ENCODE peak calls at places on chromosomes 16 and 17, in eight cellular contexts. O is stomach, F is vagina, G is GM12878, U is SK-N-SH, K is endothelial cell of umbilical vein, C is transverse colon, H is GM23338. W is an unnamed sample.

GRCh38 chr17:7064248-7064647 is 15.8 kb downstream of the CLEC10A start:
- DNase-seq in G (no peak), F (no peak), H (no peak), K (no peak), U (peak; percentile 59), O (no peak), C (no peak), W (peak; percentile 28)

GRCh38 chr17:79573196-79573929 is 37.5 kb downstream of the RBFOX3 start:
- DNase-seq in O (no peak), G (no peak), H (no peak), F (no peak), K (no peak), U (no peak), C (no peak), W (peak; percentile 23)

GRCh38 chr17:27453466-27453865 is 2.8 kb upstream of the KSR1 start:
- DNase-seq in O (no peak), G (no peak), C (no peak), K (no peak), U (no peak), F (no peak), H (no peak), W (no peak)

GRCh38 chr17:19940722-19941464 is 36.7 kb downstream of the AKAP10 start:
- DNase-seq in K (no peak), U (no peak), C (no peak), F (no peak), H (peak; percentile 20), G (no peak), O (no peak), W (no peak)

GRCh38 chr17:49789278-49789578 is 747 bp downstream of the KAT7 start:
- DNase-seq in H (no peak), C (no peak), G (no peak), O (no peak), K (no peak), F (no peak), U (no peak), W (no peak)

GRCh38 chr16:83058376-83058775 is 431.6 kb downstream of the CDH13 start:
- DNase-seq in O (no peak), F (no peak), C (no peak), U (no peak), K (no peak), H (no peak), G (no peak), W (no peak)

GRCh38 chr17:42288985-42289862 is 926 bp downstream of the STAT5A start:
- DNase-seq in G (no peak), C (peak; percentile 68), F (no peak), K (no peak), U (no peak), H (peak; percentile 62), O (peak; percentile 55), W (peak; percentile 91)

GRCh38 chr16:88941933-88942909 is 34.8 kb downstream of the CBFA2T3 start:
- DNase-seq in H (peak; percentile 92), C (peak; percentile 69), F (no peak), U (peak; percentile 95), G (no peak), O (peak; percentile 63), K (no peak), W (peak; percentile 94)

GRCh38 chr17:1561420-1562177 is 993 bp downstream of the PITPNA start:
- DNase-seq in H (peak; percentile 60), K (peak; percentile 24), G (no peak), C (no peak), U (peak; percentile 79), O (no peak), F (no peak), W (peak; percentile 88)

GRCh38 chr16:23668225-23668624 is 10.5 kb upstream of the PLK1 start:
- DNase-seq in H (no peak), U (no peak), F (no peak), O (no peak), G (no peak), C (no peak), K (no peak), W (no peak)

GRCh38 chr16:23668873-23669272 is 9.8 kb upstream of the PLK1 start:
- DNase-seq in G (no peak), H (no peak), U (no peak), O (no peak), K (no peak), C (no peak), F (no peak), W (no peak)

GRCh38 chr16:23673971-23674614 is 4.6 kb upstream of the PLK1 start:
- DNase-seq in C (no peak), U (no peak), O (no peak), K (no peak), F (no peak), H (no peak), G (no peak), W (no peak)

GRCh38 chr16:23666919-23667659 is 11.6 kb upstream of the PLK1 start:
- DNase-seq in C (no peak), F (no peak), O (no peak), H (no peak), K (no peak), U (no peak), G (no peak), W (no peak)

GRCh38 chr16:23670137-23670776 is 8.4 kb upstream of the PLK1 start:
- DNase-seq in G (peak; percentile 77), H (no peak), K (peak; percentile 48), C (no peak), F (no peak), O (no peak), U (no peak), W (no peak)
- TF ChIP-seq POLR2AphosphoS5 in G (no peak), H (no peak), K (no peak), C (no peak), F (no peak), O (peak; percentile 18), U (no peak), W (no peak)

GRCh38 chr16:84616515-84616914 is 1.4 kb downstream of the COTL1 start:
- DNase-seq in C (peak; percentile 56), G (no peak), K (peak; percentile 22), F (no peak), O (no peak), H (no peak), U (no peak), W (peak; percentile 70)

GRCh38 chr16:84613408-84614071 is 4.3 kb downstream of the COTL1 start:
- DNase-seq in C (no peak), G (no peak), F (no peak), O (no peak), U (no peak), K (no peak), H (no peak), W (no peak)

GRCh38 chr16:84614075-84614474 is 3.8 kb downstream of the COTL1 start:
- DNase-seq in F (no peak), O (no peak), H (no peak), C (no peak), K (no peak), U (no peak), G (no peak), W (no peak)

GRCh38 chr16:84617068-84617630 is 729 bp downstream of the COTL1 start:
- DNase-seq in F (no peak), H (no peak), U (peak; percentile 65), G (no peak), O (peak; percentile 45), C (peak; percentile 59), K (no peak), W (peak; percentile 93)

DNA sequence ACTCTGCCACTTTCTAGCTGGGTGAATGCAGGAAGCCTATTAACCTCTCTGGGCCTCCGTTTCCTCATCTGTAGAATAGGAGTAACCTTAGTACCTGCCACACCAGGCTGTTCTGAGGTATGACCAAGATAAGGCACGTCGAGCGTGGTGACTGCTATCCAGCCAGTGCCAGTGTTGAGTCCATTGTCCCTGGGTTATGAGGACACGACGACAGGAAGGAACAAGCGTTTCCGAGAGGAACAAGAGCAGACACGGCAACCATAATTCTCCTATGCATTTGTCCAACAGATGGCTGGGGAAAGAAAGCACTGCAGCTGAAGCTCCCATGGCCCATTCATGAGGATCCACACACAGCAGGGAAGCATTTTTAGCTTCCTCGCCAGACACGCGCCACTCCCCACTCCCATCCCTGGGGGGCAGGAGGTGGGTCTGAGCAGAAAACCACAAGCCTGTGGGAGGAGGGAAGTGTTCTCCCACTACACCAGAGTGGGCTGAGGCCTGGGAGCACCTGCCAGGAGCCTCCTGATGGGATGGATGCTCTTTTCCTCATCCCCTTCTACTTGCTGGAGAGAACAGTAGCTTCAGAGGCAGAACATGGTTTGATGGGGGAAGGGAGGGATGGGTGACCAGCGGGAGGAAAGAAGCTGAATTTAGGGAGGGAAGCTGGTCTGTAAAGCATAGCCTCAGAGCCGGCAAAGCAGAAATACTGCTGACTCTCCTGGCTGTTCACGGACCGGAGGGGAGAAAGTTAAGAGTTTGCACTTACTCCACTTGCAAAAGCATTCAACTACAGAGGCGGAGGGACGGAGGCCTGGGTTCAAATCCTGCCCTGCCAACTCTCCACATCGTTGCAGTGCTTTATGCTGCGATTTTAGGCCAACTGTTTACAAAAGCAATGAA is 2.7 kb downstream of the COTL1 start:
- DNase-seq in C (no peak), K (no peak), O (no peak), U (no peak), G (no peak), F (no peak), H (no peak), W (no peak)
- H3K4me1 ChIP-seq in C (peaks cover 38% of the 10 kb centered on the region), K (peaks cover 30% of the 10 kb centered on the region), O (peaks cover 58% of the 10 kb centered on the region), U (peaks cover 37% of the 10 kb centered on the region), G (peaks cover 43% of the 10 kb centered on the region), F (peaks cover 39% of the 10 kb centered on the region), H (peaks cover 15% of the 10 kb centered on the region), W (peaks cover 47% of the 10 kb centered on the region)

DNA sequence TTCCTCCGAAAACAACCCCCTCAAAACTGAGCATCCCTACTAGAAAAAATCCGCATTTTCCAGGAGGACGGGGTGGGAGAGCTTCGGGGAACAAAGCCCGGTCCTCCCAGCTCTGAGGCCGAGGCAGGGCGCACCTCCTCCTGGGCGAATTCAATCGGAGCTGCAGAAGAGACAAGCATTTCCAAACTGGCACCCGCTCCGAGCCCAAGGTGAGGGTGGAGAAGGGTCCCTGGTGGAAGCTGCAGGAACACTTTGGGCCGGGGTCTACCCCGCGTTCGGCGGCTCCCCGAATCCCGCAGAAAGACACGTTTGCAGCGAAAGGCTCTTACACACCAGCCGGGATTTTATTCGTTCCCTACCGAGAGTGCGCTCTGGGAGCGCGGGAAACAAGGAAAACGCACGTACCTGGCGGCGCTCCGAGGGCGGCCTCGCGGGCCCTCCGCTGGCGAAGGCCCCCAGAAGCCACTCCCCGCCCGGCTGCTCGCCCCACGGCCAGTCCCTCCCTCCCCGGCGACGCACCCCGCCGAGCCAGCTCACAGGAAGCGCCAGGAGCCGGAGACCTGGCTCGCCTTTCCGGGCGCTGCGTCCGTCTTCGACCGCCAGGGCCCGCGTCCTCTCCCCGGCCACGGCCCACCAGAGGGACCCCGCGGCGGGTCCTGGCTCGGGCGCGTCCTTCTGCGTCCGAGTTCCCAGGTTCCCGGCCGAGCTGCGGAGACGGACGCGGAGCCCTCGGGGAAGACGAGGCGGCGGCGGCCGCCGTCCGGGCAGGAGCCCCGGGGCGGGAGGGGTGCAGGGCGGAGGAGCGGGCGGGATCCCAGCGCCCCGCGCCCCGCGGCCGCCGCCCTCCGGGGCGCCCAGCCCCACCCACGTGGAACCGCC is 49.8 kb upstream of the BAHCC1 start:
- DNase-seq in O (peak; percentile 92), U (peak; percentile 64), C (peak; percentile 89), G (no peak), F (no peak), K (peak; percentile 86), H (peak; percentile 78), W (peak; percentile 93)
- TF ChIP-seq CTCF in O (peak; percentile 37), U (peak; percentile 22), C (peak; percentile 44), G (no peak), F (peak; percentile 21), K (peak; percentile 18), H (no peak), W (peak; percentile 36)

DNA sequence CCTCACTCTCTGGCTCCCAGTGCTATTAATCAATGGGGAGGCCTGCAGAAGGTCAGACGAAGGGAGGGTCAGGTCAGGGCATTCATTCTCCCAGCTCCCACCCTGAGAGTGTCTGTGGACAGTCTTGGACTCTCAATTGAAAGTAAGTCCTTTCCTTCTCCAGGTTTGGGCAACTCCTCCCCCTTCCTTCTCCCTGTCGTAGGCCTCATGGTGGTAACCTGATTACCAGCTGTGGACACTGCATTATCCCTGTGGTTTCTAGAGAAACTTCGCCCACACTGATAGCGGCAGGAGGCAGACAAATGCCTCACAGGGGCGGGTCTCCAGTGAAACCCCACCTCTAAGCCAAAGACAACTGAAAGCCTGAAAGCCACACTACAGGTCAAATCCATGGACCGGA is 57.7 kb upstream of the SLC25A19 start:
- DNase-seq in C (no peak), O (no peak), H (peak; percentile 47), U (no peak), K (no peak), G (no peak), F (no peak), W (no peak)
- TF ChIP-seq POLR2AphosphoS5 in C (no peak), O (no peak), H (no peak), U (no peak), K (no peak), G (peak; percentile 51), F (no peak), W (no peak)